ENCODE peak calls at places on chromosomes 3 and 15, in eight cellular contexts. K, Z, I, O, J, C, N and B are unnamed samples.

GRCh38 chr3:195701042-195701910 is 19.5 kb upstream of the MUC20 start:
- DNase-seq in K (no peak), Z (no peak), I (no peak), O (no peak), J (no peak), C (no peak), N (no peak), B (no peak)

GRCh38 chr3:182303169-182303568 is 490.1 kb upstream of the ATP11B start:
- DNase-seq in K (no peak), Z (no peak), I (no peak), O (no peak), J (no peak), C (no peak), N (no peak), B (no peak)

GRCh38 chr3:172449468-172450149 is 1.4 kb upstream of the GHSR start:
- DNase-seq in K (peak), Z (no peak), I (no peak), O (no peak), J (peak), C (no peak), N (peak), B (peak)

GRCh38 chr3:15055019-15055557 is 10.0 kb downstream of the MRPS25 start:
- DNase-seq in K (no peak), Z (no peak), I (no peak), O (no peak), J (peak), C (no peak), N (peak), B (peak)

GRCh38 chr3:157128771-157129671 is 30.9 kb downstream of the CCNL1 start:
- DNase-seq in K (no peak), Z (no peak), I (no peak), O (no peak), J (peak), C (peak), N (no peak), B (peak)

GRCh38 chr15:57320543-57321220 is 55.6 kb upstream of the CGNL1 start:
- DNase-seq in K (no peak), Z (no peak), I (no peak), O (no peak), J (peak), C (no peak), N (peak), B (peak)

GRCh38 chr3:113844622-113845222 is 6.1 kb downstream of the GRAMD1C start:
- DNase-seq in K (no peak), Z (peak), I (no peak), O (no peak), J (peak), C (no peak), N (peak), B (peak)

GRCh38 chr3:196966526-196967401 is 1.9 kb downstream of the PIGZ start:
- DNase-seq in K (no peak), Z (no peak), I (no peak), O (no peak), J (no peak), C (no peak), N (peak), B (peak)

GRCh38 chr15:48221885-48222284 is 15.8 kb downstream of the SLC12A1 start:
- DNase-seq in K (no peak), Z (no peak), I (no peak), O (no peak), J (peak), C (no peak), N (no peak), B (no peak)

GRCh38 chr3:101938262-101938847 is 89.0 kb downstream of the NFKBIZ start:
- DNase-seq in K (no peak), Z (no peak), I (no peak), O (no peak), J (no peak), C (no peak), N (no peak), B (peak)

GRCh38 chr15:27743638-27744037 is 355.5 kb downstream of the OCA2 start:
- DNase-seq in K (no peak), Z (no peak), I (no peak), O (peak), J (no peak), C (no peak), N (no peak), B (no peak)

GRCh38 chr15:49313650-49314049 is 109.4 kb upstream of the FGF7 start:
- DNase-seq in K (no peak), Z (no peak), I (no peak), O (no peak), J (peak), C (no peak), N (peak), B (peak)

GRCh38 chr15:69939513-69940440 is 157.9 kb downstream of the TLE3 start:
- DNase-seq in K (peak), Z (no peak), I (no peak), O (no peak), J (no peak), C (no peak), N (no peak), B (peak)

GRCh38 chr3:121411554-121411953 is 134.2 kb downstream of the POLQ start:
- DNase-seq in K (no peak), Z (no peak), I (no peak), O (no peak), J (peak), C (no peak), N (no peak), B (no peak)

GRCh38 chr3:19215427-19215826 is 67.1 kb downstream of the KCNH8 start:
- DNase-seq in K (no peak), Z (no peak), I (no peak), O (no peak), J (no peak), C (no peak), N (no peak), B (no peak)

GRCh38 chr15:42994546-42994945 is 74.0 kb upstream of the TTBK2 start:
- DNase-seq in K (no peak), Z (no peak), I (no peak), O (no peak), J (peak), C (no peak), N (peak), B (peak)

GRCh38 chr15:65071381-65071811 is 3.6 kb upstream of the RASL12 start:
- DNase-seq in K (no peak), Z (no peak), I (peak), O (no peak), J (peak), C (no peak), N (no peak), B (no peak)